ENCODE peak calls at places on chromosomes 7 and 10, in ten cellular contexts. One of them, this sample, is unnamed.
A peak's percentile ranks its signal among the peaks of the same experiment; 100 is the strongest.

GRCh38 chr7:126635545-126635944 is 617.2 kb downstream of the GRM8 start:
- DNase-seq in A549: no peak
- DNase-seq in left ventricle myocardium inferior: no peak
- DNase-seq in psoas muscle: no peak
- DNase-seq in tibial artery: no peak
- DNase-seq in sigmoid colon: no peak
- DNase-seq in ovary: no peak
- DNase-seq in gastrocnemius medialis: no peak
- DNase-seq in cardiac muscle cell: no peak
- DNase-seq in stomach: no peak
- DNase-seq in this sample: no peak

GRCh38 chr10:30788307-30788706 is 158.8 kb upstream of the LYZL2 start:
- DNase-seq in A549: no peak
- DNase-seq in left ventricle myocardium inferior: no peak
- DNase-seq in psoas muscle: no peak
- DNase-seq in tibial artery: no peak
- DNase-seq in sigmoid colon: peak; percentile 48
- DNase-seq in ovary: no peak
- DNase-seq in gastrocnemius medialis: no peak
- DNase-seq in cardiac muscle cell: no peak
- DNase-seq in stomach: no peak
- DNase-seq in this sample: no peak

GRCh38 chr10:79266543-79267312 is 80.5 kb upstream of the PPIF start:
- DNase-seq in A549: no peak
- DNase-seq in left ventricle myocardium inferior: peak; percentile 70
- DNase-seq in psoas muscle: peak; percentile 77
- DNase-seq in tibial artery: peak; percentile 94
- DNase-seq in sigmoid colon: peak; percentile 90
- DNase-seq in ovary: peak; percentile 45
- DNase-seq in gastrocnemius medialis: peak; percentile 44
- DNase-seq in cardiac muscle cell: no peak
- DNase-seq in stomach: peak; percentile 47
- DNase-seq in this sample: no peak

GRCh38 chr7:158031820-158032424 is 555.7 kb downstream of the PTPRN2 start:
- DNase-seq in A549: no peak
- DNase-seq in left ventricle myocardium inferior: no peak
- DNase-seq in psoas muscle: no peak
- DNase-seq in tibial artery: peak; percentile 45
- DNase-seq in sigmoid colon: peak; percentile 35
- DNase-seq in ovary: no peak
- DNase-seq in gastrocnemius medialis: no peak
- DNase-seq in cardiac muscle cell: no peak
- DNase-seq in stomach: peak; percentile 23
- DNase-seq in this sample: no peak

GRCh38 chr7:132430041-132430440 is 146.2 kb downstream of the PLXNA4 start:
- DNase-seq in A549: no peak
- DNase-seq in left ventricle myocardium inferior: no peak
- DNase-seq in psoas muscle: no peak
- DNase-seq in tibial artery: no peak
- DNase-seq in sigmoid colon: no peak
- DNase-seq in ovary: no peak
- DNase-seq in gastrocnemius medialis: no peak
- DNase-seq in cardiac muscle cell: no peak
- DNase-seq in stomach: no peak
- DNase-seq in this sample: no peak

GRCh38 chr10:29895436-29895835 is 163.9 kb downstream of the JCAD start:
- DNase-seq in A549: no peak
- DNase-seq in left ventricle myocardium inferior: peak; percentile 69
- DNase-seq in psoas muscle: peak; percentile 71
- DNase-seq in tibial artery: peak; percentile 92
- DNase-seq in sigmoid colon: peak; percentile 79
- DNase-seq in ovary: peak; percentile 68
- DNase-seq in gastrocnemius medialis: peak; percentile 22
- DNase-seq in cardiac muscle cell: no peak
- DNase-seq in stomach: no peak
- DNase-seq in this sample: no peak

GRCh38 chr7:93897680-93898079 is 7.1 kb upstream of the TFPI2 start:
- DNase-seq in A549: peak; percentile 59
- DNase-seq in left ventricle myocardium inferior: no peak
- DNase-seq in psoas muscle: no peak
- DNase-seq in tibial artery: no peak
- DNase-seq in sigmoid colon: no peak
- DNase-seq in ovary: no peak
- DNase-seq in gastrocnemius medialis: no peak
- DNase-seq in cardiac muscle cell: no peak
- DNase-seq in stomach: no peak
- DNase-seq in this sample: no peak

GRCh38 chr10:63935705-63936104 is 414.5 kb downstream of the REEP3 start:
- DNase-seq in A549: peak; percentile 13
- DNase-seq in left ventricle myocardium inferior: no peak
- DNase-seq in psoas muscle: no peak
- DNase-seq in tibial artery: no peak
- DNase-seq in sigmoid colon: no peak
- DNase-seq in ovary: no peak
- DNase-seq in gastrocnemius medialis: no peak
- DNase-seq in cardiac muscle cell: no peak
- DNase-seq in stomach: no peak
- DNase-seq in this sample: no peak

GRCh38 chr10:91799580-91799975 is 1.4 kb downstream of the TNKS2 start:
- DNase-seq in A549: no peak
- DNase-seq in left ventricle myocardium inferior: no peak
- DNase-seq in psoas muscle: no peak
- DNase-seq in tibial artery: no peak
- DNase-seq in sigmoid colon: no peak
- DNase-seq in ovary: no peak
- DNase-seq in gastrocnemius medialis: no peak
- DNase-seq in cardiac muscle cell: no peak
- DNase-seq in stomach: no peak
- DNase-seq in this sample: no peak

GRCh38 chr7:52940511-52940910 is 94.9 kb upstream of the POM121L12 start:
- DNase-seq in A549: no peak
- DNase-seq in left ventricle myocardium inferior: no peak
- DNase-seq in psoas muscle: no peak
- DNase-seq in tibial artery: no peak
- DNase-seq in sigmoid colon: no peak
- DNase-seq in ovary: no peak
- DNase-seq in gastrocnemius medialis: no peak
- DNase-seq in cardiac muscle cell: no peak
- DNase-seq in stomach: no peak
- DNase-seq in this sample: no peak

GRCh38 chr7:52944916-52945315 is 90.5 kb upstream of the POM121L12 start:
- DNase-seq in A549: peak; percentile 3
- DNase-seq in left ventricle myocardium inferior: no peak
- DNase-seq in psoas muscle: no peak
- DNase-seq in tibial artery: no peak
- DNase-seq in sigmoid colon: no peak
- DNase-seq in ovary: no peak
- DNase-seq in gastrocnemius medialis: no peak
- DNase-seq in cardiac muscle cell: no peak
- DNase-seq in stomach: no peak
- DNase-seq in this sample: no peak
- H3K27ac ChIP-seq in A549: no peak overlapping the region
- H3K27ac ChIP-seq in left ventricle myocardium inferior: no peak overlapping the region
- H3K27ac ChIP-seq in psoas muscle: no peak overlapping the region
- H3K27ac ChIP-seq in tibial artery: no peak overlapping the region
- H3K27ac ChIP-seq in sigmoid colon: no peak overlapping the region
- H3K27ac ChIP-seq in ovary: no peak overlapping the region
- H3K27ac ChIP-seq in gastrocnemius medialis: no peak overlapping the region
- H3K27ac ChIP-seq in cardiac muscle cell: no peak overlapping the region
- H3K27ac ChIP-seq in stomach: no peak overlapping the region
- H3K27ac ChIP-seq in this sample: no peak overlapping the region

GRCh38 chr10:122264442-122264841 is 6.7 kb upstream of the BTBD16 start:
- DNase-seq in A549: no peak
- DNase-seq in left ventricle myocardium inferior: no peak
- DNase-seq in psoas muscle: no peak
- DNase-seq in tibial artery: no peak
- DNase-seq in sigmoid colon: peak; percentile 1
- DNase-seq in ovary: no peak
- DNase-seq in gastrocnemius medialis: no peak
- DNase-seq in cardiac muscle cell: no peak
- DNase-seq in stomach: no peak
- DNase-seq in this sample: no peak
- H3K4me3 ChIP-seq in A549: no peak overlapping the region
- H3K4me3 ChIP-seq in left ventricle myocardium inferior: no peak overlapping the region
- H3K4me3 ChIP-seq in psoas muscle: no peak overlapping the region
- H3K4me3 ChIP-seq in tibial artery: no peak overlapping the region
- H3K4me3 ChIP-seq in sigmoid colon: no peak overlapping the region
- H3K4me3 ChIP-seq in ovary: no peak overlapping the region
- H3K4me3 ChIP-seq in gastrocnemius medialis: no peak overlapping the region
- H3K4me3 ChIP-seq in cardiac muscle cell: no peak overlapping the region
- H3K4me3 ChIP-seq in stomach: no peak overlapping the region
- H3K4me3 ChIP-seq in this sample: no peak overlapping the region

DNA sequence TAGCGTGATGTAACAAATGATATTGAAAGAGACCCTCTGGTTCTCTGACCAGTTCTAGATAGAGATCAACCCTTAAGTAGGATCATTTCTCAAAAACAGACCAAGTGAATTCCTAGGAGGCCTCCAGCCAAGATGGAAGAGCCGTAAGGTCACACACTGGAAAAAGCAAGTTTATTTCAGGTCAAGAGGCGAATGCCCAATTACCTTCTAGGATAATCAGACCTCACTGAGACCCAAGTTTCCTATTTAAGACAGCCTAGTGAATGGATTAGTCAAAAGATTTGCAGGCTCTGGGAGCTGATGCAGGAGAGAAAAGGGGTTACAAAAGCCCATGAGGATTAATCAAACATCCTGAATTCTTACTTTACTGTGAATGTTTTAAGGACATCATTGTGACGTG is 486.1 kb upstream of the NRP1 start:
- DNase-seq in A549: no peak
- DNase-seq in left ventricle myocardium inferior: no peak
- DNase-seq in psoas muscle: no peak
- DNase-seq in tibial artery: no peak
- DNase-seq in sigmoid colon: no peak
- DNase-seq in ovary: no peak
- DNase-seq in gastrocnemius medialis: no peak
- DNase-seq in cardiac muscle cell: no peak
- DNase-seq in stomach: no peak
- DNase-seq in this sample: no peak
- TF ChIP-seq CTCF in A549: no peak
- TF ChIP-seq CTCF in left ventricle myocardium inferior: no peak
- TF ChIP-seq CTCF in psoas muscle: no peak
- TF ChIP-seq CTCF in tibial artery: no peak
- TF ChIP-seq CTCF in sigmoid colon: no peak
- TF ChIP-seq CTCF in ovary: no peak
- TF ChIP-seq CTCF in gastrocnemius medialis: no peak
- TF ChIP-seq CTCF in cardiac muscle cell: no peak
- TF ChIP-seq CTCF in stomach: no peak
- TF ChIP-seq CTCF in this sample: no peak

DNA sequence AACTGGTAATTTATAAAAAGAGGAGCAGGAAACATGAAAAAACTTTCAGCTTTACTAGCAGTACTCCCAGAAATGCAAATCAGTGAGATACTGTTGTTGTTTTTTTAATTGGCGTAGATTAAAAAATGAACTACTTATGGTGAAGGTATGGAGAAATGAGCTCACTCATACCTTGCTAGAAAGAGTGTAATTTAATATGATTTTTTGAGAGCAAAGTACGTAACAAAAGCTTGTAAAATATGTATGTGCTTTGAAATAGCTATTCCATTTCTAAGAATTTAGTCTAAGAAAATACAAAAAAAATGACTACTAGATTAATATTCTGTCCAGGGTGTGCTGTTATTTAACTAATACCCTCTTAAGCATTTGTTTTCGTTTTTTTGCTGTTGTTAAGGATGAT is 5.5 kb downstream of the CUL1 start:
- DNase-seq in A549: no peak
- DNase-seq in left ventricle myocardium inferior: no peak
- DNase-seq in psoas muscle: no peak
- DNase-seq in tibial artery: no peak
- DNase-seq in sigmoid colon: no peak
- DNase-seq in ovary: no peak
- DNase-seq in gastrocnemius medialis: no peak
- DNase-seq in cardiac muscle cell: no peak
- DNase-seq in stomach: no peak
- DNase-seq in this sample: no peak
- H3K27ac ChIP-seq in A549: no peak overlapping the region
- H3K27ac ChIP-seq in left ventricle myocardium inferior: no peak overlapping the region
- H3K27ac ChIP-seq in psoas muscle: no peak overlapping the region
- H3K27ac ChIP-seq in tibial artery: no peak overlapping the region
- H3K27ac ChIP-seq in sigmoid colon: no peak overlapping the region
- H3K27ac ChIP-seq in ovary: no peak overlapping the region
- H3K27ac ChIP-seq in gastrocnemius medialis: no peak overlapping the region
- H3K27ac ChIP-seq in cardiac muscle cell: no peak overlapping the region
- H3K27ac ChIP-seq in stomach: no peak overlapping the region
- H3K27ac ChIP-seq in this sample: no peak overlapping the region

DNA sequence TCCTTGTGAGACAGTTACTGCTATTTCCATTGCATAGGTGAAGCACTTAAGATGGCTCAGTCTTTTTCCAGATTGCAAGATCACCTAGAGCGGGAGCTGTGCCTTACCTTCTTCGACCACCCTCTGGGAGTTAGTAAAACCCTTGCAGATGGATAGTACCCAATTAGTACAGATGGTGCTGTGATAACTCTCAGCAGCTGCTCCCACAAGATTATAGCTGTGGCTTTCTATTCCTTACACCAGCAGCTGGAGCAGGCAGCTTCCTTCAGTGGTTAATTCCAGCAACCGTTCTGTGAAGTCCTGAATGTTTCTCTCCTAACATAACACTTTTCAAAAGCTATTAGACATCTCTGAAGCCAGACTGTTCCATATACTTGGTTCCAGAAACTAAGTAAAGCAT is 796.8 kb downstream of the XPNPEP1 start:
- DNase-seq in A549: no peak
- DNase-seq in left ventricle myocardium inferior: no peak
- DNase-seq in psoas muscle: no peak
- DNase-seq in tibial artery: no peak
- DNase-seq in sigmoid colon: no peak
- DNase-seq in ovary: no peak
- DNase-seq in gastrocnemius medialis: no peak
- DNase-seq in cardiac muscle cell: no peak
- DNase-seq in stomach: no peak
- DNase-seq in this sample: no peak
- H3K4me3 ChIP-seq in A549: no peak overlapping the region
- H3K4me3 ChIP-seq in left ventricle myocardium inferior: no peak overlapping the region
- H3K4me3 ChIP-seq in psoas muscle: no peak overlapping the region
- H3K4me3 ChIP-seq in tibial artery: no peak overlapping the region
- H3K4me3 ChIP-seq in sigmoid colon: no peak overlapping the region
- H3K4me3 ChIP-seq in ovary: no peak overlapping the region
- H3K4me3 ChIP-seq in gastrocnemius medialis: no peak overlapping the region
- H3K4me3 ChIP-seq in cardiac muscle cell: no peak overlapping the region
- H3K4me3 ChIP-seq in stomach: no peak overlapping the region
- H3K4me3 ChIP-seq in this sample: no peak overlapping the region

DNA sequence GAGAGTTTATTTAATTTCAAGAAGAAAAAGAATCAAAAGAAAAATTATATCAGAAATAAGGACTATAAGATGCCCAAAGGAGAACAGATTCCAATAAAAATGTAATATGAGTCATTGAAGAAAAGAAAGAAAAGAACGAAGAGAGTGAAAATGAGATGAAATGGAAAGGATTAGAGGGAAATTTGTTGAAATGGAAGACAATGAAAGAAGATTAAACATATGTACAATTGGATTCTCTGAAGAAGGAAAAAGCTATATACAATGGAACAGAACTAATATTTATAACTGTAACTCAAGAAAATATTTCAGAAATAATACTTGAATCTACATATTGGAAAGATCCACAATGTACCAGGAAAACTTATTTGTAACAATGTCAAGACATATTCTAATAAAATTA is 25.1 kb upstream of the UPP1 start:
- DNase-seq in A549: no peak
- DNase-seq in left ventricle myocardium inferior: no peak
- DNase-seq in psoas muscle: no peak
- DNase-seq in tibial artery: no peak
- DNase-seq in sigmoid colon: no peak
- DNase-seq in ovary: no peak
- DNase-seq in gastrocnemius medialis: no peak
- DNase-seq in cardiac muscle cell: no peak
- DNase-seq in stomach: no peak
- DNase-seq in this sample: no peak
- TF ChIP-seq CTCF in A549: no peak
- TF ChIP-seq CTCF in left ventricle myocardium inferior: no peak
- TF ChIP-seq CTCF in psoas muscle: no peak
- TF ChIP-seq CTCF in tibial artery: no peak
- TF ChIP-seq CTCF in sigmoid colon: no peak
- TF ChIP-seq CTCF in ovary: no peak
- TF ChIP-seq CTCF in gastrocnemius medialis: no peak
- TF ChIP-seq CTCF in cardiac muscle cell: no peak
- TF ChIP-seq CTCF in stomach: no peak
- TF ChIP-seq CTCF in this sample: no peak